ENCODE peak calls at places on chromosome 15, in seven cellular contexts. J is mesenchymal stem cell, K is IMR-90, T is mesendoderm, C is H9, P is trophoblast cell, Z is H1. A is an unnamed sample.

GRCh38 chr15:27645672-27646071 is 453.4 kb downstream of the OCA2 start:
- DNase-seq in J (no peak), K (no peak), T (no peak), C (peak), P (no peak), Z (no peak), A (no peak)

GRCh38 chr15:84649706-84650105 is 4.4 kb downstream of the WDR73 start:
- DNase-seq in J (peak), K (peak), T (no peak), C (no peak), P (no peak), Z (no peak), A (no peak)

GRCh38 chr15:46660096-46660842 is 1025.4 kb downstream of the SQOR start:
- DNase-seq in J (no peak), K (no peak), T (no peak), C (no peak), P (no peak), Z (no peak), A (no peak)

GRCh38 chr15:63977102-63977501 is 69.2 kb downstream of the DAPK2 start:
- DNase-seq in J (no peak), K (no peak), T (no peak), C (peak), P (no peak), Z (no peak), A (no peak)

GRCh38 chr15:82621970-82622369 is 25.2 kb downstream of the CPEB1 start:
- DNase-seq in J (no peak), K (no peak), T (peak), C (peak), P (no peak), Z (no peak), A (no peak)

GRCh38 chr15:77967785-77968184 is 109.7 kb downstream of the TBC1D2B start:
- DNase-seq in J (no peak), K (no peak), T (no peak), C (no peak), P (no peak), Z (no peak), A (no peak)

GRCh38 chr15:84400017-84400740 is 164.6 kb downstream of the GOLGA6L4 start:
- DNase-seq in J (no peak), K (no peak), T (no peak), C (peak), P (no peak), Z (no peak), A (no peak)

GRCh38 chr15:60396560-60396963 is 1.2 kb downstream of the ANXA2 start:
- DNase-seq in J (peak), K (no peak), T (no peak), C (no peak), P (no peak), Z (no peak), A (no peak)

GRCh38 chr15:77712438-77712837 is 79.7 kb upstream of the LINGO1 start:
- DNase-seq in J (no peak), K (no peak), T (no peak), C (no peak), P (no peak), Z (no peak), A (no peak)

GRCh38 chr15:76149291-76149910 is 89.6 kb downstream of the TMEM266 start:
- DNase-seq in J (peak), K (peak), T (no peak), C (no peak), P (no peak), Z (no peak), A (no peak)

GRCh38 chr15:41505776-41506175 is 7.9 kb downstream of the LTK start:
- DNase-seq in J (no peak), K (no peak), T (no peak), C (no peak), P (no peak), Z (no peak), A (no peak)

GRCh38 chr15:72813345-72814004 is 29.9 kb upstream of the ADPGK start:
- DNase-seq in J (no peak), K (no peak), T (no peak), C (peak), P (no peak), Z (no peak), A (no peak)

GRCh38 chr15:51624022-51624421 is 1.5 kb upstream of the DMXL2 start:
- DNase-seq in J (no peak), K (no peak), T (no peak), C (no peak), P (no peak), Z (no peak), A (no peak)

GRCh38 chr15:84992157-84992940 is 10.7 kb downstream of the PDE8A start:
- DNase-seq in J (peak), K (peak), T (no peak), C (no peak), P (peak), Z (peak), A (no peak)

GRCh38 chr15:52551762-52552161 is 17.1 kb downstream of the ARPP19 start:
- DNase-seq in J (no peak), K (no peak), T (no peak), C (no peak), P (no peak), Z (no peak), A (no peak)

GRCh38 chr15:49863431-49864205 is 242.8 kb downstream of the DTWD1 start:
- DNase-seq in J (peak), K (peak), T (no peak), C (no peak), P (peak), Z (no peak), A (no peak)

GRCh38 chr15:49855917-49856637 is 235.2 kb downstream of the DTWD1 start:
- DNase-seq in J (peak), K (peak), T (no peak), C (no peak), P (peak), Z (no peak), A (no peak)

GRCh38 chr15:49858076-49858475 is 237.2 kb downstream of the DTWD1 start:
- DNase-seq in J (no peak), K (no peak), T (no peak), C (no peak), P (no peak), Z (no peak), A (no peak)

GRCh38 chr15:49864251-49864650 is 243.4 kb downstream of the DTWD1 start:
- DNase-seq in J (peak), K (no peak), T (no peak), C (no peak), P (peak), Z (no peak), A (no peak)

GRCh38 chr15:49860101-49860500 is 239.3 kb downstream of the DTWD1 start:
- DNase-seq in J (no peak), K (peak), T (no peak), C (no peak), P (peak), Z (no peak), A (no peak)
- H3K4ac ChIP-seq in J (no peak), K (peak), T (no peak), C (no peak), P (no peak), Z (no peak), A (no peak)

GRCh38 chr15:62953496-62953895 is 89.1 kb upstream of the TPM1 start:
- DNase-seq in J (no peak), K (no peak), T (no peak), C (no peak), P (no peak), Z (no peak), A (no peak)
- H3K4ac ChIP-seq in J (no peak), K (no peak), T (no peak), C (no peak), P (no peak), Z (no peak), A (no peak)

DNA sequence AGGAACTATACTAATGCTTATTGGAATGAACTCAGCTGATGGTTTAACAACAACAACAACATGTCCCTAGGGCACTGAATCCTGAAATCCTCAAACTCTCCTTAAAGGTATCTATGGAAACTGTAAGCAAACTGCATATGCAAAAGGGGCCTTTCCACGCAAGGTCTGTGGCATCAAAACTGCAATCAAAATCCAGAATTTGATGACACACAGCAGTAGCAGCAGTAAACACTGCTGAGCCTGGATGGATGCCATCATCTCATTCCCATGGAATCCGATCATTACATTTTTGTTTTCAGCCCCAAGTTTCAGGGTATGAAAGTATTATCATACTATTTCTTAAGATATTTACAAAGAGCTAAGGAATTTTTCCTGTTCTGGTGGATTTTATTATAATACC is 399.7 kb downstream of the VPS13C start:
- DNase-seq in J (no peak), K (peak), T (no peak), C (no peak), P (no peak), Z (no peak), A (no peak)
- H3K4ac ChIP-seq in J (no peak), K (no peak), T (no peak), C (no peak), P (no peak), Z (no peak), A (no peak)

GRCh38 chr15:100001405-100001804 is 268.2 kb upstream of the LYSMD4 start:
- DNase-seq in J (no peak), K (no peak), T (no peak), C (no peak), P (no peak), Z (no peak), A (no peak)
- H3K4ac ChIP-seq in J (no peak), K (no peak), T (no peak), C (no peak), P (no peak), Z (no peak), A (no peak)

GRCh38 chr15:87941606-87942005 is 314.9 kb downstream of the NTRK3 start:
- DNase-seq in J (no peak), K (no peak), T (no peak), C (no peak), P (no peak), Z (no peak), A (peak)
- H3K4ac ChIP-seq in J (no peak), K (no peak), T (no peak), C (no peak), P (no peak), Z (no peak), A (no peak)

GRCh38 chr15:67820992-67821783 is 4.1 kb upstream of the SKOR1 start:
- DNase-seq in J (peak), K (peak), T (peak), C (peak), P (peak), Z (peak), A (no peak)

GRCh38 chr15:67818464-67818863 is 6.8 kb upstream of the SKOR1 start:
- DNase-seq in J (no peak), K (no peak), T (no peak), C (peak), P (no peak), Z (no peak), A (no peak)

GRCh38 chr15:67821784-67822451 is 3.4 kb upstream of the SKOR1 start:
- DNase-seq in J (no peak), K (no peak), T (no peak), C (no peak), P (no peak), Z (no peak), A (no peak)

GRCh38 chr15:67820147-67820991 is 4.9 kb upstream of the SKOR1 start:
- DNase-seq in J (no peak), K (no peak), T (no peak), C (no peak), P (no peak), Z (no peak), A (no peak)

GRCh38 chr15:67819636-67820035 is 5.7 kb upstream of the SKOR1 start:
- DNase-seq in J (no peak), K (no peak), T (no peak), C (no peak), P (no peak), Z (no peak), A (no peak)
- H3K4ac ChIP-seq in J (no peak), K (no peak), T (no peak), C (no peak), P (no peak), Z (no peak), A (no peak)

GRCh38 chr15:57835119-57835518 is 128.6 kb downstream of the POLR2M start:
- DNase-seq in J (no peak), K (no peak), T (no peak), C (no peak), P (no peak), Z (no peak), A (no peak)

GRCh38 chr15:57827021-57827420 is 120.5 kb downstream of the POLR2M start:
- DNase-seq in J (no peak), K (no peak), T (no peak), C (no peak), P (no peak), Z (no peak), A (no peak)

DNA sequence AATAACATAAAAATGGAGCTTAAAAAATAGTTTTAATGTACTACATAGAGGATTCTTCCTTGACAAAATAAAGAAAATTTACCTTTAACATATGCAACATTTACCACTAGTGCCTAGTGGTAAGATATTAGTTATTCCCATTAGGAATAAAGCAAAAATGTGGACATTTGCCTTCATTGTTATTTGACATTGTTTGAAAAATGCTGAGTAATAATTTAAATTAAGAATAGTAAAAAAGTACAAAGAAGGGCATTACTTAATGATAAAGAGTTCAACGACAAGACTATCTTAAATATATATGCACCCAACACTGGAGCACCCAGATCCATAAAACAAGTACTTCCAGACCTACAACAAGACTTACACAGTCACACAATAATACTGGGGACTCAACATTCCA is 125.7 kb downstream of the POLR2M start:
- DNase-seq in J (no peak), K (no peak), T (no peak), C (no peak), P (no peak), Z (no peak), A (no peak)
- H3K4ac ChIP-seq in J (no peak), K (no peak), T (no peak), C (no peak), P (no peak), Z (no peak), A (no peak)

GRCh38 chr15:36887214-36888017 is 212.9 kb downstream of the MEIS2 start:
- DNase-seq in J (peak), K (no peak), T (peak), C (peak), P (no peak), Z (no peak), A (peak)
- H3K4ac ChIP-seq in J (no peak), K (no peak), T (no peak), C (no peak), P (no peak), Z (no peak), A (no peak)

GRCh38 chr15:43446344-43446743 is 46.6 kb downstream of the TP53BP1 start:
- DNase-seq in J (no peak), K (no peak), T (peak), C (no peak), P (no peak), Z (no peak), A (no peak)
- H3K4ac ChIP-seq in J (no peak), K (no peak), T (no peak), C (no peak), P (no peak), Z (no peak), A (no peak)

GRCh38 chr15:25455244-25455643 is 16.4 kb upstream of the UBE3A start:
- DNase-seq in J (no peak), K (no peak), T (no peak), C (no peak), P (no peak), Z (no peak), A (no peak)

GRCh38 chr15:25451501-25451900 is 12.7 kb upstream of the UBE3A start:
- DNase-seq in J (no peak), K (no peak), T (no peak), C (no peak), P (no peak), Z (no peak), A (no peak)

GRCh38 chr15:25450163-25450562 is 11.3 kb upstream of the UBE3A start:
- DNase-seq in J (no peak), K (no peak), T (no peak), C (no peak), P (no peak), Z (no peak), A (no peak)
- H3K4ac ChIP-seq in J (no peak), K (no peak), T (no peak), C (no peak), P (no peak), Z (no peak), A (no peak)

A was measured in neuronal stem cell.